ENCODE peak calls at places on chromosomes 6 and 20, in ten cellular contexts. Z is OCI-LY7; S is left ventricle myocardium inferior; D is right cardiac atrium; M is body of pancreas; G is cardiac muscle cell; U is H9; F is spleen; O is CD8-positive, alpha-beta memory T cell; E is pancreas. K is an unnamed sample.

GRCh38 chr20:19975901-19976300 is 41.3 kb upstream of the NAA20 start:
- DNase-seq in Z (no peak), S (no peak), D (no peak), M (peak; percentile 57), G (no peak), U (no peak), F (no peak), O (no peak), E (no peak), K (no peak)

GRCh38 chr20:8542115-8542486 is 410.0 kb downstream of the PLCB1 start:
- DNase-seq in Z (no peak), S (no peak), D (no peak), M (no peak), G (no peak), U (no peak), F (no peak), O (no peak), E (no peak), K (no peak)

GRCh38 chr6:157376706-157377230 is 4.2 kb upstream of the ZDHHC14 start:
- DNase-seq in Z (peak; percentile 48), S (no peak), D (no peak), M (peak; percentile 13), G (no peak), U (no peak), F (no peak), O (no peak), E (no peak), K (no peak)

GRCh38 chr6:14925627-14926026 is 320.2 kb upstream of the JARID2 start:
- DNase-seq in Z (no peak), S (no peak), D (no peak), M (no peak), G (no peak), U (no peak), F (no peak), O (no peak), E (no peak), K (no peak)

GRCh38 chr6:22036267-22036666 is 260.6 kb downstream of the PRL start:
- DNase-seq in Z (peak; percentile 45), S (no peak), D (no peak), M (peak; percentile 76), G (peak; percentile 37), U (peak; percentile 82), F (no peak), O (no peak), E (no peak), K (no peak)

GRCh38 chr6:132962936-132963579 is 148.7 kb downstream of the RPS12 start:
- DNase-seq in Z (peak; percentile 58), S (peak; percentile 60), D (peak; percentile 63), M (peak; percentile 67), G (peak; percentile 82), U (peak; percentile 86), F (peak; percentile 74), O (peak; percentile 21), E (peak; percentile 57), K (peak; percentile 81)

GRCh38 chr20:9119776-9120175 is 50.9 kb downstream of the PLCB4 start:
- DNase-seq in Z (no peak), S (peak; percentile 62), D (peak; percentile 46), M (peak; percentile 22), G (peak; percentile 7), U (no peak), F (no peak), O (no peak), E (no peak), K (no peak)

GRCh38 chr20:14093652-14094051 is 98.3 kb downstream of the MACROD2 start:
- DNase-seq in Z (no peak), S (no peak), D (no peak), M (peak; percentile 52), G (no peak), U (no peak), F (no peak), O (no peak), E (no peak), K (no peak)

GRCh38 chr6:455006-455585 is 63.5 kb downstream of the IRF4 start:
- DNase-seq in Z (no peak), S (no peak), D (no peak), M (no peak), G (no peak), U (no peak), F (no peak), O (no peak), E (no peak), K (no peak)

GRCh38 chr20:44976698-44977097 is 10.4 kb downstream of the STK4 start:
- DNase-seq in Z (no peak), S (no peak), D (no peak), M (no peak), G (no peak), U (no peak), F (no peak), O (no peak), E (no peak), K (no peak)

GRCh38 chr20:40532103-40532502 is 156.9 kb downstream of the MAFB start:
- DNase-seq in Z (peak; percentile 41), S (no peak), D (no peak), M (no peak), G (no peak), U (peak; percentile 45), F (no peak), O (no peak), E (no peak), K (peak; percentile 75)

GRCh38 chr6:107653183-107653580 is 163.3 kb downstream of the SOBP start:
- DNase-seq in Z (no peak), S (peak; percentile 69), D (peak; percentile 28), M (no peak), G (peak; percentile 63), U (no peak), F (no peak), O (no peak), E (no peak), K (no peak)
- H3K4me1 ChIP-seq in Z (peaks cover 66% of the 10 kb centered on the region), S (peaks cover 50% of the 10 kb centered on the region), D (peaks cover 6% of the 10 kb centered on the region), M (no peaks in the 10 kb centered on the region), G (peaks cover 36% of the 10 kb centered on the region), U (no peaks in the 10 kb centered on the region), F (peaks cover 33% of the 10 kb centered on the region), O (peaks cover 20% of the 10 kb centered on the region), E (no peaks in the 10 kb centered on the region), K (peaks cover 60% of the 10 kb centered on the region)

DNA sequence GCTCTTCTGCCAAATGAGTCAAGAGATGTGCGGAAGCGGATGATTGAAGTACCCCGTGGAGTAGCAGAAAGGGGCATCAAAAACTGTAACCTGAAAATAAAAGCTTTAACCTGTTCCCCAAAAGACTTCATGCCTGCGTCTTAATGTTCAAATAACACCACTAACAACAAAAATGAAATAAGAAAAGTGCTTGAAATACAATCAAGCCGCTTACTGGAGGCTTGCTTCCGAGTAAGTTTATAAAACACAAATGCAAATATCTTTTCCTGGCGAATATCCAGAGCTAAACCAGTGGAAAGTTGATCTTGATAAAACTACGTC is 2.5 kb upstream of the FOXC1 start:
- DNase-seq in Z (no peak), S (no peak), D (no peak), M (no peak), G (no peak), U (no peak), F (no peak), O (no peak), E (no peak), K (no peak)
- H3K4me1 ChIP-seq in Z (no peaks in the 10 kb centered on the region), S (peaks cover 61% of the 10 kb centered on the region), D (no peaks in the 10 kb centered on the region), M (peaks cover 60% of the 10 kb centered on the region), G (peaks cover 11% of the 10 kb centered on the region), U (no peaks in the 10 kb centered on the region), F (peaks cover 65% of the 10 kb centered on the region), O (peaks cover 38% of the 10 kb centered on the region), E (no peaks in the 10 kb centered on the region), K (peaks cover 2% of the 10 kb centered on the region)

GRCh38 chr6:163310096-163310972 is 104.2 kb upstream of the QKI start:
- DNase-seq in Z (no peak), S (no peak), D (no peak), M (no peak), G (no peak), U (no peak), F (no peak), O (no peak), E (no peak), K (no peak)
- H3K4me1 ChIP-seq in Z (no peaks in the 10 kb centered on the region), S (peaks cover 11% of the 10 kb centered on the region), D (no peaks in the 10 kb centered on the region), M (no peaks in the 10 kb centered on the region), G (peaks cover 12% of the 10 kb centered on the region), U (no peaks in the 10 kb centered on the region), F (no peaks in the 10 kb centered on the region), O (no peaks in the 10 kb centered on the region), E (no peaks in the 10 kb centered on the region), K (no peaks in the 10 kb centered on the region)

GRCh38 chr6:1798965-1799325 is 189.2 kb downstream of the FOXC1 start:
- DNase-seq in Z (no peak), S (no peak), D (no peak), M (peak; percentile 30), G (no peak), U (no peak), F (no peak), O (no peak), E (no peak), K (no peak)

GRCh38 chr6:1796706-1797529 is 187.2 kb downstream of the FOXC1 start:
- DNase-seq in Z (peak; percentile 61), S (no peak), D (no peak), M (no peak), G (no peak), U (no peak), F (no peak), O (no peak), E (no peak), K (no peak)

GRCh38 chr6:1795923-1796322 is 186.2 kb downstream of the FOXC1 start:
- DNase-seq in Z (no peak), S (no peak), D (no peak), M (no peak), G (no peak), U (no peak), F (no peak), O (no peak), E (no peak), K (no peak)

GRCh38 chr6:1798303-1798964 is 188.7 kb downstream of the FOXC1 start:
- DNase-seq in Z (no peak), S (no peak), D (no peak), M (peak; percentile 38), G (no peak), U (no peak), F (no peak), O (no peak), E (no peak), K (no peak)

DNA sequence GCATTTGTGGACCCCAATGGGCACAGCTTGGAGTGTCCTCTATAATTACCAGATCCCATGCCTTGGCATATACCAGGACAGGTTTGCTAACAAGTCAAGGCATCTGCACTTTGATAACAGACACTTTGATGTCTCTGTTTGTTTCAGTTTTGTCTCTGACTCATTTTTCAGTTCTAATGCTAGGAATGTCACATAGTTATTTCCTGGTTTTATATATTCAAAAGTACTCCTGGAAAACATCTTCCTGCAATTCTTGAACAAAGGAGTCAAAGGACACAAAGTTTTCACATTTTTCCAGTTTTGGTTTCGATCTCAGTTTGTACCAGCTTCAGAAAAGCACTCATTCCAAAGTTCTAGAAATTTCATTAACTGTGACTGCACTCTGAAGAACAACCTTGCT is 188.1 kb downstream of the FOXC1 start:
- DNase-seq in Z (no peak), S (no peak), D (no peak), M (no peak), G (no peak), U (no peak), F (no peak), O (no peak), E (no peak), K (no peak)
- H3K4me1 ChIP-seq in Z (peaks cover 13% of the 10 kb centered on the region), S (peaks cover 16% of the 10 kb centered on the region), D (peaks cover 2% of the 10 kb centered on the region), M (peaks cover 62% of the 10 kb centered on the region), G (no peaks in the 10 kb centered on the region), U (no peaks in the 10 kb centered on the region), F (no peaks in the 10 kb centered on the region), O (no peaks in the 10 kb centered on the region), E (peaks cover 24% of the 10 kb centered on the region), K (no peaks in the 10 kb centered on the region)

DNA sequence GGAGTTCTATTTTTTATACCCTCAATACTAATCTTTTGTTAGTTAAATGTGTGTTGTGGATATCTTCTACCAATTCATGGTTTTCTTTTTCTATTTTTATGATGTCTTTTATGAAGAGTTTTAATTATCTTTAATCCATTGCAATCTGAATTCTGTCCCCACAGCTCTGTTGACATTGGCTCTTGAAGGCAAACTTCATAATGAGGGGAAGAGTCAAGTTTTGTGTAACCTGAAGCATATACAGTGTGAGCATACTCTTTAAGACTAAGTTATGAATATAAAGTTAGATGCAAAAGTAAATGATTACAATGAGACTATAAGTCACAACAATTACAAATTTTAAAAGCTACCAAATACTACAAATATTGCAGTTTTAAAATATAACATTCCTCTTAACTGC is 34.2 kb downstream of the RNF217 start:
- DNase-seq in Z (no peak), S (no peak), D (no peak), M (no peak), G (no peak), U (no peak), F (no peak), O (no peak), E (no peak), K (no peak)
- H3K4me1 ChIP-seq in Z (no peaks in the 10 kb centered on the region), S (peaks cover 12% of the 10 kb centered on the region), D (no peaks in the 10 kb centered on the region), M (peaks cover 19% of the 10 kb centered on the region), G (peaks cover 19% of the 10 kb centered on the region), U (no peaks in the 10 kb centered on the region), F (no peaks in the 10 kb centered on the region), O (no peaks in the 10 kb centered on the region), E (peaks cover 5% of the 10 kb centered on the region), K (peaks cover 10% of the 10 kb centered on the region)